ENCODE peak calls at places on chromosomes 3 and 15, in five cellular contexts. One of them, this sample, is unnamed.

GRCh38 chr3:52216585-52217408 is 8.6 kb downstream of the TLR9 start:
- DNase-seq in transverse colon: peak
- DNase-seq in heart right ventricle: peak
- DNase-seq in progenitor cell of endocrine pancreas: no peak
- DNase-seq in cardiac fibroblast: peak
- DNase-seq in this sample: peak

GRCh38 chr3:535566-536416 is 339.2 kb downstream of the CHL1 start:
- DNase-seq in cardiac fibroblast: peak
- DNase-seq in heart right ventricle: peak
- DNase-seq in transverse colon: peak
- DNase-seq in progenitor cell of endocrine pancreas: peak
- DNase-seq in this sample: no peak

GRCh38 chr15:95119041-95119440 is 887.7 kb downstream of the MCTP2 start:
- DNase-seq in cardiac fibroblast: no peak
- DNase-seq in heart right ventricle: no peak
- DNase-seq in progenitor cell of endocrine pancreas: no peak
- DNase-seq in transverse colon: no peak
- DNase-seq in this sample: no peak

GRCh38 chr3:152909180-152909883 is 74.4 kb downstream of the P2RY1 start:
- DNase-seq in progenitor cell of endocrine pancreas: no peak
- DNase-seq in cardiac fibroblast: peak
- DNase-seq in heart right ventricle: no peak
- DNase-seq in transverse colon: no peak
- DNase-seq in this sample: no peak

GRCh38 chr15:78625621-78626280 is 5.0 kb upstream of the CHRNA3 start:
- DNase-seq in progenitor cell of endocrine pancreas: no peak
- DNase-seq in transverse colon: no peak
- DNase-seq in cardiac fibroblast: no peak
- DNase-seq in heart right ventricle: no peak
- DNase-seq in this sample: no peak

GRCh38 chr15:57133127-57133968 is 214.9 kb downstream of the TCF12 start:
- DNase-seq in heart right ventricle: no peak
- DNase-seq in progenitor cell of endocrine pancreas: peak
- DNase-seq in cardiac fibroblast: no peak
- DNase-seq in transverse colon: no peak
- DNase-seq in this sample: no peak

GRCh38 chr3:168591587-168591986 is 495.9 kb upstream of the GOLIM4 start:
- DNase-seq in transverse colon: no peak
- DNase-seq in cardiac fibroblast: no peak
- DNase-seq in heart right ventricle: no peak
- DNase-seq in progenitor cell of endocrine pancreas: no peak
- DNase-seq in this sample: no peak

GRCh38 chr15:101091080-101092017 is 160.5 kb downstream of the CHSY1 start:
- DNase-seq in cardiac fibroblast: peak
- DNase-seq in heart right ventricle: peak
- DNase-seq in progenitor cell of endocrine pancreas: no peak
- DNase-seq in transverse colon: no peak
- DNase-seq in this sample: no peak

GRCh38 chr3:188867691-188868090 is 304.1 kb upstream of the TPRG1 start:
- DNase-seq in transverse colon: no peak
- DNase-seq in cardiac fibroblast: no peak
- DNase-seq in heart right ventricle: no peak
- DNase-seq in progenitor cell of endocrine pancreas: no peak
- DNase-seq in this sample: no peak

GRCh38 chr15:60003243-60004018 is 680 bp upstream of the FOXB1 start:
- DNase-seq in heart right ventricle: no peak
- DNase-seq in transverse colon: no peak
- DNase-seq in progenitor cell of endocrine pancreas: no peak
- DNase-seq in cardiac fibroblast: no peak
- DNase-seq in this sample: no peak

GRCh38 chr15:55789066-55789660 is 46.2 kb upstream of the PRTG start:
- DNase-seq in heart right ventricle: peak
- DNase-seq in progenitor cell of endocrine pancreas: no peak
- DNase-seq in transverse colon: peak
- DNase-seq in cardiac fibroblast: no peak
- DNase-seq in this sample: peak

GRCh38 chr3:119492128-119492527 is 6.2 kb upstream of the TIMMDC1 start:
- DNase-seq in cardiac fibroblast: no peak
- DNase-seq in heart right ventricle: no peak
- DNase-seq in transverse colon: no peak
- DNase-seq in progenitor cell of endocrine pancreas: no peak
- DNase-seq in this sample: no peak

GRCh38 chr15:101536166-101536874 is 46.8 kb upstream of the PCSK6 start:
- DNase-seq in progenitor cell of endocrine pancreas: no peak
- DNase-seq in transverse colon: no peak
- DNase-seq in heart right ventricle: no peak
- DNase-seq in cardiac fibroblast: no peak
- DNase-seq in this sample: no peak

GRCh38 chr3:58665410-58665809 is 1.2 kb downstream of the FAM3D start:
- DNase-seq in cardiac fibroblast: no peak
- DNase-seq in transverse colon: no peak
- DNase-seq in progenitor cell of endocrine pancreas: no peak
- DNase-seq in heart right ventricle: no peak
- DNase-seq in this sample: no peak

GRCh38 chr3:195849322-195850074 is 37.8 kb upstream of the MUC4 start:
- DNase-seq in transverse colon: no peak
- DNase-seq in progenitor cell of endocrine pancreas: no peak
- DNase-seq in cardiac fibroblast: no peak
- DNase-seq in heart right ventricle: no peak
- DNase-seq in this sample: no peak

GRCh38 chr3:177193706-177194268 is 3.5 kb downstream of the TBL1XR1 start:
- DNase-seq in heart right ventricle: no peak
- DNase-seq in progenitor cell of endocrine pancreas: no peak
- DNase-seq in cardiac fibroblast: no peak
- DNase-seq in transverse colon: no peak
- DNase-seq in this sample: no peak

GRCh38 chr3:154427685-154428291 is 2.2 kb downstream of the GPR149 start:
- DNase-seq in transverse colon: no peak
- DNase-seq in heart right ventricle: no peak
- DNase-seq in progenitor cell of endocrine pancreas: no peak
- DNase-seq in cardiac fibroblast: no peak
- DNase-seq in this sample: no peak

GRCh38 chr3:130835483-130835882 is 58.4 kb upstream of the ATP2C1 start:
- DNase-seq in cardiac fibroblast: peak
- DNase-seq in transverse colon: no peak
- DNase-seq in heart right ventricle: no peak
- DNase-seq in progenitor cell of endocrine pancreas: no peak
- DNase-seq in this sample: no peak

GRCh38 chr3:17634964-17635363 is 107.5 kb downstream of the TBC1D5 start:
- DNase-seq in cardiac fibroblast: no peak
- DNase-seq in progenitor cell of endocrine pancreas: no peak
- DNase-seq in heart right ventricle: no peak
- DNase-seq in transverse colon: no peak
- DNase-seq in this sample: no peak

GRCh38 chr3:128335621-128336296 is 130.9 kb downstream of the DNAJB8 start:
- DNase-seq in transverse colon: no peak
- DNase-seq in heart right ventricle: no peak
- DNase-seq in cardiac fibroblast: no peak
- DNase-seq in progenitor cell of endocrine pancreas: no peak
- DNase-seq in this sample: peak

GRCh38 chr3:194623449-194624290 is 9.5 kb downstream of the TMEM44 start:
- DNase-seq in cardiac fibroblast: no peak
- DNase-seq in progenitor cell of endocrine pancreas: no peak
- DNase-seq in heart right ventricle: no peak
- DNase-seq in transverse colon: no peak
- DNase-seq in this sample: no peak

GRCh38 chr15:74695597-74696397 is at the start of gene EDC3:
- DNase-seq in heart right ventricle: peak
- DNase-seq in transverse colon: peak
- DNase-seq in cardiac fibroblast: peak
- DNase-seq in progenitor cell of endocrine pancreas: peak
- DNase-seq in this sample: peak

GRCh38 chr15:62440310-62440709 is 275.2 kb upstream of the C2CD4B start:
- DNase-seq in cardiac fibroblast: no peak
- DNase-seq in transverse colon: no peak
- DNase-seq in progenitor cell of endocrine pancreas: no peak
- DNase-seq in heart right ventricle: no peak
- DNase-seq in this sample: no peak

GRCh38 chr15:89167267-89168176 is 53.9 kb downstream of the RLBP1 start:
- DNase-seq in progenitor cell of endocrine pancreas: no peak
- DNase-seq in transverse colon: no peak
- DNase-seq in heart right ventricle: no peak
- DNase-seq in cardiac fibroblast: peak
- DNase-seq in this sample: peak

GRCh38 chr15:63971427-63971805 is 74.9 kb downstream of the DAPK2 start:
- DNase-seq in progenitor cell of endocrine pancreas: no peak
- DNase-seq in transverse colon: peak
- DNase-seq in cardiac fibroblast: no peak
- DNase-seq in heart right ventricle: no peak
- DNase-seq in this sample: no peak

GRCh38 chr3:108125550-108126071 is 34.8 kb upstream of the CD47 start:
- DNase-seq in cardiac fibroblast: no peak
- DNase-seq in transverse colon: peak
- DNase-seq in progenitor cell of endocrine pancreas: no peak
- DNase-seq in heart right ventricle: no peak
- DNase-seq in this sample: no peak

GRCh38 chr3:66098436-66098835 is 59.7 kb upstream of the MAGI1 start:
- DNase-seq in cardiac fibroblast: peak
- DNase-seq in progenitor cell of endocrine pancreas: no peak
- DNase-seq in heart right ventricle: no peak
- DNase-seq in transverse colon: no peak
- DNase-seq in this sample: no peak

GRCh38 chr3:13419356-13420050 is 619 bp downstream of the NUP210 start:
- DNase-seq in transverse colon: peak
- DNase-seq in heart right ventricle: peak
- DNase-seq in cardiac fibroblast: no peak
- DNase-seq in progenitor cell of endocrine pancreas: peak
- DNase-seq in this sample: peak

GRCh38 chr3:10982782-10983181 is 9.8 kb upstream of the SLC6A1 start:
- DNase-seq in cardiac fibroblast: no peak
- DNase-seq in heart right ventricle: no peak
- DNase-seq in transverse colon: no peak
- DNase-seq in progenitor cell of endocrine pancreas: no peak
- DNase-seq in this sample: peak

GRCh38 chr3:31544634-31545033 is 11.9 kb downstream of the STT3B start:
- DNase-seq in transverse colon: no peak
- DNase-seq in heart right ventricle: peak
- DNase-seq in cardiac fibroblast: peak
- DNase-seq in progenitor cell of endocrine pancreas: no peak
- DNase-seq in this sample: no peak

GRCh38 chr3:78976200-78976599 is 791.6 kb downstream of the ROBO1 start:
- DNase-seq in progenitor cell of endocrine pancreas: no peak
- DNase-seq in cardiac fibroblast: no peak
- DNase-seq in transverse colon: no peak
- DNase-seq in heart right ventricle: no peak
- DNase-seq in this sample: no peak

GRCh38 chr3:78979083-78979482 is 788.7 kb downstream of the ROBO1 start:
- DNase-seq in transverse colon: no peak
- DNase-seq in progenitor cell of endocrine pancreas: no peak
- DNase-seq in heart right ventricle: no peak
- DNase-seq in cardiac fibroblast: no peak
- DNase-seq in this sample: no peak

GRCh38 chr3:78974181-78974770 is 793.5 kb downstream of the ROBO1 start:
- DNase-seq in transverse colon: no peak
- DNase-seq in heart right ventricle: no peak
- DNase-seq in progenitor cell of endocrine pancreas: no peak
- DNase-seq in cardiac fibroblast: no peak
- DNase-seq in this sample: no peak

GRCh38 chr3:78977073-78977472 is 790.7 kb downstream of the ROBO1 start:
- DNase-seq in transverse colon: no peak
- DNase-seq in cardiac fibroblast: no peak
- DNase-seq in progenitor cell of endocrine pancreas: no peak
- DNase-seq in heart right ventricle: no peak
- DNase-seq in this sample: no peak

DNA sequence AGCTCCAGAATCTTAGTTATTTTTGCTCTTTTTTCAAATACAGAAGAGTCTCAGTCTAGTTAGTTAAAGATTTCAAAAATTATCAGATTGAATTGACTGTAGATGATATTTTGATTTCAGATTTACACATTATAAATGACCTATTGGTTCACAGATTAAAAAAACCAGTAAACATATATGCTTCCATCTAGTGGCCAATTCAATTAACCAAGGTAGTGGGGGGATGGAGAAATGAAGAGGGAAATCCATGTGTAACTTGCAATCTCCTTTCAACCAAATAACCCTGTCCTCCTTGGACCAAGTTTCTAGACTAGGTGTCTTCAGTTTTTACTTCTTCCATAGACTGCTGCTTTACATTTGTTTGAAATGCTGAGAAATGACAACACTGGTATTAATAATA is 789.8 kb downstream of the ROBO1 start:
- DNase-seq in progenitor cell of endocrine pancreas: no peak
- DNase-seq in transverse colon: no peak
- DNase-seq in heart right ventricle: no peak
- DNase-seq in cardiac fibroblast: peak
- DNase-seq in this sample: no peak
- TF ChIP-seq CTCF in progenitor cell of endocrine pancreas: peak
- TF ChIP-seq CTCF in transverse colon: no peak
- TF ChIP-seq CTCF in heart right ventricle: no peak
- TF ChIP-seq CTCF in cardiac fibroblast: peak
- TF ChIP-seq CTCF in this sample: peak

GRCh38 chr3:123773681-123774431 is 110.3 kb downstream of the MYLK start:
- DNase-seq in heart right ventricle: no peak
- DNase-seq in cardiac fibroblast: peak
- DNase-seq in progenitor cell of endocrine pancreas: no peak
- DNase-seq in transverse colon: no peak
- DNase-seq in this sample: no peak
- TF ChIP-seq CTCF in heart right ventricle: no peak
- TF ChIP-seq CTCF in cardiac fibroblast: no peak
- TF ChIP-seq CTCF in progenitor cell of endocrine pancreas: no peak
- TF ChIP-seq CTCF in transverse colon: no peak
- TF ChIP-seq CTCF in this sample: no peak

GRCh38 chr3:113933746-113934145 is 14.1 kb upstream of the ZDHHC23 start:
- DNase-seq in progenitor cell of endocrine pancreas: no peak
- DNase-seq in transverse colon: no peak
- DNase-seq in heart right ventricle: no peak
- DNase-seq in cardiac fibroblast: no peak
- DNase-seq in this sample: no peak
- TF ChIP-seq CTCF in progenitor cell of endocrine pancreas: no peak
- TF ChIP-seq CTCF in transverse colon: no peak
- TF ChIP-seq CTCF in heart right ventricle: no peak
- TF ChIP-seq CTCF in cardiac fibroblast: no peak
- TF ChIP-seq CTCF in this sample: no peak

DNA sequence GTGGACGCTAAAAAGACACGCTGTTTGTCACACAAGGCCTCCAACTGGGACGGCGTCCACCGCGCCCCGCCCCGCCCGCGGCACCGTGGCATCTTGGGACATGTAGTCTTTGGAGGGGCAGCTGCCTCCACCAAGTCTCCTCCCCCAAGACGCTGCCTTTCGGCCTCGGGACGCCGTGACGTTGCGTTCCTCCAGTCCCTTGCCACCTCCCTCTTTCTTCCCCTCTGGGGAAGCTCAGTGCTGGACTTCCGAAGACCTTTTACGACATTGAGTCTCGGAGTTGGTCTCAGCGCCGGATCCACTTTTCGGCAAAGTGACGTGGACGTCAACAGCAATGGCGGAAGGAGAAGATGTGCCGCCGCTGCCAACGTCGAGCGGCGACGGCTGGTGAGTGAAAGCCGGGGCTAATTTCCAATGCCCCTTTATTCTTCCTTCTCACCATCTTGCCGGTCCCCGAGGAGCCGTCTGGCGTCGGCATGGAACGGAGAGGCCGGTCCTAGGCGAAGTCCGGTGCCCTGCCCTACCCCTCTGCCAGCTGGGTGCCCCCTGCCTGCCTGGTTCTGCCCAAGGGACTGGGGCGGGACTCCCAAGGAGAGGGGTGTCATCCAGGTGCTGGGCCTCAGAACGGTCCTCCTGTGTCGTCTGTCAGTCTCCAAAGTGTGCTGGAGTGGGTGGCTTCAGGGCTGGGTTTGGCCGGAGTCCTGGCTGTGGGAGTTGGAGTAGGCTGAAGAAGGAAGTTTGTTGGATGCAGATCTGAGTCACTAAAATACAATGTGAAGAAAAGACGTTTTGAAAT is at the start of gene TBC1D23:
- DNase-seq in transverse colon: peak
- DNase-seq in progenitor cell of endocrine pancreas: peak
- DNase-seq in heart right ventricle: peak
- DNase-seq in cardiac fibroblast: peak
- DNase-seq in this sample: peak
- TF ChIP-seq CTCF in transverse colon: no peak
- TF ChIP-seq CTCF in progenitor cell of endocrine pancreas: no peak
- TF ChIP-seq CTCF in heart right ventricle: no peak
- TF ChIP-seq CTCF in cardiac fibroblast: no peak
- TF ChIP-seq CTCF in this sample: no peak